ENCODE peak calls at places on chromosomes 2 and 18, in ten cellular contexts. J is neuronal stem cell, M is HT-29, U is MM.1S, O is neural crest cell, G is lower lobe of right lung, P is iPS DF 19.7, D is T-helper 22 cell, E is SHP77, I is adipocyte. Y is an unnamed sample.

GRCh38 chr2:31812051-31812798 is 198.6 kb downstream of the MEMO1 start:
- DNase-seq in U (peak; percentile 87), O (no peak), I (peak; percentile 8), J (no peak), G (no peak), P (no peak), E (no peak), M (peak; percentile 28), D (no peak), Y (no peak)

GRCh38 chr2:166494140-166494544 is at the start of gene SCN7A:
- DNase-seq in U (no peak), E (peak; percentile 59), M (no peak), P (peak; percentile 12), O (peak; percentile 57), J (peak; percentile 69), I (peak; percentile 74), D (no peak), G (peak; percentile 79), Y (no peak)

GRCh38 chr2:148253716-148254115 is 232.8 kb downstream of the MBD5 start:
- DNase-seq in I (no peak), D (no peak), P (no peak), O (no peak), M (no peak), G (no peak), E (peak; percentile 8), J (no peak), U (no peak), Y (no peak)

GRCh38 chr2:26780203-26780760 is 5.6 kb upstream of the CENPA start:
- DNase-seq in U (no peak), J (no peak), G (no peak), E (no peak), D (no peak), M (no peak), P (no peak), O (no peak), I (no peak), Y (no peak)

GRCh38 chr2:217936952-217937351 is 65.8 kb downstream of the TNS1 start:
- DNase-seq in D (no peak), O (no peak), U (no peak), J (no peak), G (peak; percentile 18), P (no peak), I (no peak), E (no peak), M (no peak), Y (no peak)

GRCh38 chr2:195575879-195576391 is 81.1 kb upstream of the SLC39A10 start:
- DNase-seq in M (peak; percentile 69), O (no peak), U (peak; percentile 27), I (peak; percentile 94), J (no peak), E (no peak), G (no peak), P (no peak), D (no peak), Y (no peak)

GRCh38 chr2:121400206-121400605 is 115.2 kb upstream of the TFCP2L1 start:
- DNase-seq in G (no peak), P (no peak), M (no peak), I (peak; percentile 93), D (no peak), U (no peak), E (no peak), O (no peak), J (no peak), Y (no peak)

GRCh38 chr2:209960676-209961630 is 41.5 kb upstream of the RPE start:
- DNase-seq in U (peak; percentile 72), M (peak; percentile 81), G (peak; percentile 49), O (peak; percentile 61), D (no peak), J (peak; percentile 81), P (peak; percentile 87), E (peak; percentile 55), I (peak; percentile 77), Y (no peak)

GRCh38 chr2:186129767-186130581 is 356.1 kb upstream of the ZC3H15 start:
- DNase-seq in I (peak; percentile 70), D (no peak), J (no peak), P (no peak), U (no peak), O (no peak), E (peak; percentile 50), M (peak; percentile 50), G (no peak), Y (no peak)

GRCh38 chr2:173271825-173272224 is 82.8 kb upstream of the CDCA7 start:
- DNase-seq in G (no peak), I (no peak), U (no peak), P (no peak), M (peak; percentile 58), O (no peak), E (no peak), J (no peak), D (no peak), Y (no peak)

GRCh38 chr2:164593541-164593940 is 27.7 kb downstream of the GRB14 start:
- DNase-seq in I (no peak), J (no peak), U (no peak), D (no peak), G (no peak), E (no peak), M (no peak), P (no peak), O (no peak), Y (no peak)

GRCh38 chr2:190713476-190713875 is 64.6 kb downstream of the NAB1 start:
- DNase-seq in E (no peak), J (no peak), I (no peak), G (no peak), P (no peak), U (no peak), M (no peak), O (no peak), D (no peak), Y (no peak)

GRCh38 chr2:109654316-109655050 is 40.3 kb downstream of the SOWAHC start:
- DNase-seq in O (no peak), M (no peak), J (no peak), U (no peak), E (no peak), D (no peak), I (no peak), G (no peak), P (no peak), Y (no peak)

GRCh38 chr2:26534098-26534864 is 56.4 kb upstream of the OTOF start:
- DNase-seq in E (no peak), P (no peak), M (no peak), I (no peak), J (no peak), O (no peak), G (no peak), D (no peak), U (no peak), Y (no peak)

GRCh38 chr2:241546771-241547498 is 11.6 kb upstream of the BOK start:
- DNase-seq in I (peak; percentile 64), G (no peak), O (no peak), U (no peak), D (no peak), M (no peak), E (no peak), J (peak; percentile 65), P (no peak), Y (no peak)

GRCh38 chr18:70132999-70133398 is 72.5 kb downstream of the RTTN start:
- DNase-seq in P (no peak), I (peak; percentile 82), E (no peak), J (no peak), D (no peak), G (no peak), O (no peak), M (no peak), U (no peak), Y (no peak)

GRCh38 chr2:122960727-122961641 is 1064.1 kb upstream of the CNTNAP5 start:
- DNase-seq in I (peak; percentile 1), D (no peak), O (no peak), U (no peak), J (no peak), G (no peak), P (no peak), M (peak; percentile 3), E (peak; percentile 94), Y (no peak)

GRCh38 chr2:113283704-113284284 is 5.1 kb upstream of the PAX8 start:
- DNase-seq in U (no peak), J (no peak), O (no peak), E (no peak), P (no peak), D (no peak), M (peak; percentile 89), G (peak; percentile 78), I (peak; percentile 92), Y (peak; percentile 94)

GRCh38 chr2:195594248-195594647 is 62.8 kb upstream of the SLC39A10 start:
- DNase-seq in O (no peak), P (no peak), U (peak; percentile 40), G (no peak), J (no peak), D (no peak), M (no peak), I (no peak), E (no peak), Y (no peak)

GRCh38 chr2:74004212-74005182 is 19.8 kb downstream of the TET3 start:
- DNase-seq in G (no peak), O (no peak), J (no peak), U (no peak), E (no peak), M (no peak), I (no peak), P (no peak), D (no peak), Y (no peak)

GRCh38 chr2:120638450-120638849 is 97.2 kb upstream of the GLI2 start:
- DNase-seq in M (no peak), E (no peak), D (no peak), U (no peak), O (no peak), G (no peak), J (no peak), I (no peak), P (no peak), Y (no peak)

GRCh38 chr2:44731505-44731904 is 210.0 kb upstream of the SIX3 start:
- DNase-seq in M (no peak), P (no peak), J (no peak), G (no peak), I (no peak), E (no peak), O (no peak), D (no peak), U (peak; percentile 52), Y (no peak)